ENCODE peak calls at places on chromosomes 12 and 14, in seven cellular contexts. T is OCI-LY7; M is tibial nerve; S is CD4-positive, alpha-beta memory T cell; V is GM23248; N is astrocyte of the spinal cord; Y is IMR-90. B is an unnamed sample.

GRCh38 chr14:75417674-75418073 is 10.1 kb upstream of the JDP2 start:
- DNase-seq in N (no peak), M (no peak), Y (peak; percentile 48), V (peak; percentile 81), S (no peak), T (no peak), B (peak; percentile 15)

GRCh38 chr12:106091421-106091820 is 47.3 kb downstream of the NUAK1 start:
- DNase-seq in N (no peak), S (no peak), V (no peak), T (no peak), Y (no peak), M (no peak), B (no peak)

GRCh38 chr12:53427905-53428594 is 4.4 kb downstream of the AMHR2 start:
- DNase-seq in M (no peak), S (no peak), T (no peak), Y (peak; percentile 97), V (peak; percentile 98), N (peak; percentile 86), B (peak; percentile 50)

GRCh38 chr12:108832730-108833354 is 24.5 kb downstream of the SSH1 start:
- DNase-seq in S (no peak), Y (peak; percentile 91), N (peak; percentile 93), M (no peak), V (peak; percentile 95), T (no peak), B (peak; percentile 93)

GRCh38 chr12:83826112-83826511 is 1086.5 kb downstream of the SLC6A15 start:
- DNase-seq in T (peak; percentile 19), V (peak; percentile 50), S (no peak), M (no peak), N (peak; percentile 12), Y (peak; percentile 28), B (peak; percentile 53)

GRCh38 chr12:57340104-57340503 is 89.1 kb upstream of the STAC3 start:
- DNase-seq in S (no peak), M (no peak), N (peak; percentile 86), T (no peak), V (peak; percentile 77), Y (peak; percentile 87), B (peak; percentile 49)

GRCh38 chr12:48034835-48035805 is 30.8 kb upstream of the COL2A1 start:
- DNase-seq in N (no peak), M (no peak), V (no peak), T (no peak), Y (no peak), S (no peak), B (no peak)

GRCh38 chr14:77912754-77913556 is 113.0 kb downstream of the ADCK1 start:
- DNase-seq in Y (no peak), V (no peak), T (no peak), S (no peak), M (no peak), N (no peak), B (no peak)

GRCh38 chr14:74573421-74574091 is 38.5 kb downstream of the LTBP2 start:
- DNase-seq in S (no peak), T (no peak), V (no peak), Y (no peak), M (no peak), N (peak; percentile 26), B (no peak)

GRCh38 chr14:51398898-51399297 is 158.9 kb downstream of the TMX1 start:
- DNase-seq in M (no peak), Y (peak; percentile 97), V (peak; percentile 96), T (no peak), S (no peak), N (peak; percentile 79), B (peak; percentile 61)

GRCh38 chr12:9091933-9092598 is 23.7 kb downstream of the A2M start:
- DNase-seq in Y (no peak), N (no peak), M (no peak), S (no peak), T (no peak), V (no peak), B (no peak)

GRCh38 chr14:100135784-100136183 is 23.7 kb downstream of the DEGS2 start:
- DNase-seq in M (no peak), V (no peak), T (no peak), N (no peak), S (no peak), Y (no peak), B (no peak)

GRCh38 chr14:94314890-94315289 is 8.2 kb downstream of the SERPINA6 start:
- DNase-seq in Y (no peak), M (no peak), T (no peak), S (no peak), V (no peak), N (no peak), B (no peak)

GRCh38 chr14:32635103-32635719 is 303.5 kb upstream of the NPAS3 start:
- DNase-seq in S (no peak), M (no peak), Y (peak; percentile 57), T (no peak), V (peak; percentile 76), N (peak; percentile 74), B (peak; percentile 82)
- H3K4me3 ChIP-seq in S (no peak overlapping the region), M (no peak overlapping the region), Y (no peak overlapping the region), T (no peak overlapping the region), V (no peak overlapping the region), N (no peak overlapping the region), B (peak overlapping the region; percentile 57)

GRCh38 chr12:30796508-30796780 is 41.7 kb upstream of the CAPRIN2 start:
- DNase-seq in Y (peak; percentile 67), V (peak; percentile 78), M (no peak), T (no peak), S (no peak), N (peak; percentile 81), B (peak; percentile 84)
- H3K4me3 ChIP-seq in Y (peak overlapping the region; percentile 61), V (peak overlapping the region; percentile 88), M (peak overlapping the region; percentile 67), T (no peak overlapping the region), S (no peak overlapping the region), N (peak overlapping the region; percentile 52), B (peak overlapping the region; percentile 85)

GRCh38 chr14:92924247-92924646 is 1.3 kb downstream of the CHGA start:
- DNase-seq in N (no peak), M (no peak), V (no peak), T (peak; percentile 92), Y (no peak), S (no peak), B (no peak)
- H3K4me3 ChIP-seq in N (no peak overlapping the region), M (no peak overlapping the region), V (no peak overlapping the region), T (peak overlapping the region; percentile 17), Y (no peak overlapping the region), S (no peak overlapping the region), B (no peak overlapping the region)

DNA sequence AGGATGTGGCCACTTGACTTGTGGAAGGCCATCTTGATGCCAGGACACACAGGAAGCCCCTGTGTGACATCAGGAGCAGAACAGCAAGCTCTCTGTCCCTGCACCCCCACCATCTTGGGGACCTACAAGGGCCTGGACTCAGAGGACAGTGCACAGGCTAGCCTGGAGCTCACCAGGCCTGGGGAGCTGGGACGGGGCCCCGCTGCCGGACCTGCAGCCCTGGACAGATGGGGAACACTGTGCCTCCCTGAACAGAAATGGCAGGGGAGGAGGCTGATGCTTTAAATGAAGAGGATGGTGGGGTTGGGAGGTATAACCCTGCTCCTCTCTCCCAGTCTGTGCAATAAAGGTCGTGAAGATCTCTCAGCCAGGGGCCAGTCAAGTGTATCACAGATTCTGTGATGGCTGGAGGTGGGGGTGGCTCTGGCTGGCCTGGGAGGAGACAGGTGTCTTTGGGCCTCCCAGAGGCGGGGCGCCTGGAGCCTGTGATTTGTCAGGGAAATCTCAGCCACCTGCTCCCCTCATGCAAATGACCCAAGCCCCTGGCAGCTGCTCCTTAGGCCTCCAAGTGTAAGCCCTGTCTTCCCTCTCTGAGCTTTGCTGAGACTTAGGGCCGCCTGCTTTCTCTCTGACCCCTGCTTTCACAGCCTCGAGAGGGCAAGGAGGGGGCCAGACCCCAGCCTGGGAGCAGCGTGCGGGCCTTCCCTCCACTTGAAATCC is 1.1 kb upstream of the GNB3 start:
- DNase-seq in M (no peak), S (no peak), V (no peak), T (peak; percentile 97), Y (no peak), N (no peak), B (no peak)
- H3K4me3 ChIP-seq in M (no peak overlapping the region), S (no peak overlapping the region), V (no peak overlapping the region), T (peak overlapping the region; percentile 57), Y (no peak overlapping the region), N (no peak overlapping the region), B (no peak overlapping the region)

DNA sequence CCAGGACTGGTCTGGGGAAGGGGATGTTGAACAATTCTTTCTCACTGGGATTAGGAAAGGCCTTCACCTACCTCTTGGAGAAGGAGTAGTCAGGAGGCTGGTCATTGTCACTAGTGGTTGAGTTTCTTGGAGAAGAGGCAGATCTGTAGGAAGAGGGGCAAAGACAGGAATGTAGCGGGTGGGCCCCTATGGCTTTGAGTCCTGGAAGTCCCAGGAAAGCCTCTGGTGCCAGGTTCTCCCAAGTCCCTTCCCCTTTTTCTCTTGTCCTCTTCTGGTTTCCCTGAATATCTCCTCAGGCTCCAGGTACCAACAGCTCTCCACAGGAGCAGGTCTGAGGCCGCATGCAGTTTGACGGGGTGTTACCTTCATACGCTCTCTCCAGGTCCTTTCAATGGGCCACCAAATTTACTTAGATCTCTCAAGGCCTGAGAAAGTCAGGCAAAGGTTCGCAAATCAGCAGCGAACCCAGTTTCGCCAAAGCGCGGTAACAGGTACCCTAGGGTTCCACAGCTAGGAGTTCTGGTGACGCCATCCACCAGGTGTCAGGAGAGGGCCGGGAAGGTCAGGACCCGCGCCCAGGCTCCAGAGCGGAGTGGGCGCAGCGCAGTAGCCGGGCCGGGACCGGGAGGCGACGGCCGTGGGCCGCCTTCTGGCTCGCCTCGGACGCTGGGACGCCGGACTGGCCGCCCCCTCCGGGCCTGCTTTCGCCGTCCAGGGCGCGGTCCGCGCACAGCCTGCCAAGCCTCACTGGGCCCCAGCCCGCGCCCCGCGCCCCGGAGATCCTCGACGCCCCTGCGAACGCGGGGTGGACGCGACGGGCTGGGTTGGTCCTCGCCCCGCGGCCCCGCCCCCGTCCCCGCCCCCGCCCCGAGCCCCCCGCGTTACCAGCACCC is 795 bp downstream of the SMAGP start:
- DNase-seq in S (peak; percentile 59), Y (no peak), N (peak; percentile 39), V (peak; percentile 63), M (no peak), T (peak; percentile 40), B (peak; percentile 66)
- H3K4me3 ChIP-seq in S (no peak overlapping the region), Y (peak overlapping the region; percentile 74), N (peak overlapping the region; percentile 64), V (peak overlapping the region; percentile 78), M (peak overlapping the region; percentile 26), T (peak overlapping the region; percentile 70), B (peak overlapping the region; percentile 90)

DNA sequence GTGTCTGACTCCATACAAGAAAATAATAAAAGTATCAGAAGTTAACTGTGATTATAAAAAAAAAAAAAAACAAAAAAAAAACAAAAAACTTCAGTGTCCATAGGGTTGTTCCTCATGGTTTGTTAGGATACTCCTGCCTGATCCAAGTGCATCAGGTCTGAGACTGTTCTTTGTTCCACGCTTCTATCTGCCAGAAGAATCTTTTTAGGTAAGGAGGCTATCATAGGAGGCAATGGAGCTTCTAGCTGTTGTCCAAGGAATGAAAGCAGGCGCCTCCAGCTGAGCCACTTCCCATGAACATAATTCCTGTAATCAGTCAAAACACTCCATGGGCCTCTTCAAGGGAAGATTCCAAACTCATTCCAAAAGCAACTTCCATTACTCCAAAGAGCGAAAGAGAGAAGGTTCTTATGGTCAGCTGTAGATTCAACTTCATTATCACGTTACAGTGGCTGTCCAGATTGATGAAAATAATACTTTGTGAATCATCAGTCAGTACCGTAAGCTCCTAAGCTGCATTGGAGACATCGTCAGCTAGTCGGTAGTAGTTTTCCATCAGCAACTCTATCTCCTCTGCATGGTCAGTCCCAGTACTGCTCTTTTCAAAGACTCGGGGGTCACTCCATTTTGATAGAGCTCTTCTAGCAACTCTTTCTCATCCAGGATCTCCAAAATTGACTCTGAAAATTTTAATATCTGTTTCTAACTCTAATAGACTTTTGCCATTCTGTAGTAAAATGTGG is 9.7 kb downstream of the TBC1D15 start:
- DNase-seq in Y (no peak), T (no peak), S (no peak), N (no peak), V (no peak), M (no peak), B (no peak)
- H3K4me3 ChIP-seq in Y (no peak overlapping the region), T (no peak overlapping the region), S (no peak overlapping the region), N (no peak overlapping the region), V (no peak overlapping the region), M (no peak overlapping the region), B (no peak overlapping the region)

B was measured in adipocyte.